ENCODE peak calls at places on chromosomes 6 and 20, in nine cellular contexts. P is H9, L is DMS153, M is posterior cingulate gyrus, Y is A673, A is EL, H is RWPE1, T is frontal cortex, Z is NCI-H524. B is an unnamed sample.

GRCh38 chr6:14876778-14877613 is 368.9 kb upstream of the JARID2 start:
- DNase-seq in P (no peak), L (peak), M (no peak), Y (peak), A (peak), H (peak), T (no peak), Z (no peak), B (no peak)

GRCh38 chr6:79536615-79536968 is 638 bp downstream of the LCA5 start:
- DNase-seq in P (no peak), L (no peak), M (no peak), Y (peak), A (peak), H (peak), T (no peak), Z (peak), B (peak)

GRCh38 chr6:100412872-100413271 is 51.8 kb downstream of the SIM1 start:
- DNase-seq in P (no peak), L (no peak), M (no peak), Y (no peak), A (no peak), H (no peak), T (no peak), Z (no peak), B (no peak)

GRCh38 chr6:3740551-3741476 is 10.7 kb downstream of the PXDC1 start:
- DNase-seq in P (no peak), L (no peak), M (no peak), Y (no peak), A (no peak), H (no peak), T (no peak), Z (peak), B (no peak)

GRCh38 chr20:34111057-34111711 is 859 bp downstream of the EIF2S2 start:
- DNase-seq in P (no peak), L (no peak), M (no peak), Y (peak), A (peak), H (peak), T (no peak), Z (no peak), B (no peak)

GRCh38 chr20:25188218-25188617 is 7.3 kb upstream of the ENTPD6 start:
- DNase-seq in P (no peak), L (no peak), M (no peak), Y (no peak), A (no peak), H (no peak), T (no peak), Z (no peak), B (no peak)

GRCh38 chr20:62755817-62756724 is 40.2 kb upstream of the MRGBP start:
- DNase-seq in P (no peak), L (no peak), M (no peak), Y (no peak), A (no peak), H (no peak), T (no peak), Z (peak), B (no peak)

GRCh38 chr20:33796263-33796906 is 14.8 kb upstream of the CHMP4B start:
- DNase-seq in P (no peak), L (peak), M (no peak), Y (no peak), A (no peak), H (peak), T (no peak), Z (no peak), B (no peak)

GRCh38 chr6:27133281-27134227 is 113.9 kb upstream of the PRSS16 start:
- DNase-seq in P (peak), L (peak), M (no peak), Y (peak), A (peak), H (no peak), T (no peak), Z (peak), B (no peak)

GRCh38 chr6:35727206-35727934 is 9.5 kb upstream of the ARMC12 start:
- DNase-seq in P (peak), L (no peak), M (peak), Y (peak), A (peak), H (peak), T (peak), Z (peak), B (peak)

GRCh38 chr6:2940851-2941250 is 30.5 kb downstream of the SERPINB6 start:
- DNase-seq in P (no peak), L (no peak), M (no peak), Y (no peak), A (no peak), H (no peak), T (no peak), Z (no peak), B (no peak)

GRCh38 chr6:153062516-153062915 is 60.0 kb upstream of the MTRF1L start:
- DNase-seq in P (no peak), L (no peak), M (no peak), Y (no peak), A (no peak), H (no peak), T (no peak), Z (no peak), B (no peak)

GRCh38 chr6:128655978-128656498 is 135.6 kb upstream of the PTPRK start:
- DNase-seq in P (no peak), L (no peak), M (no peak), Y (peak), A (peak), H (peak), T (no peak), Z (peak), B (no peak)

GRCh38 chr20:328596-329324 is 3.4 kb downstream of the SOX12 start:
- DNase-seq in P (no peak), L (no peak), M (no peak), Y (no peak), A (no peak), H (no peak), T (no peak), Z (no peak), B (no peak)

GRCh38 chr20:40814328-40814960 is 125.4 kb upstream of the MAFB start:
- DNase-seq in P (peak), L (no peak), M (no peak), Y (no peak), A (no peak), H (no peak), T (no peak), Z (no peak), B (no peak)

GRCh38 chr20:54151511-54152226 is 22.1 kb downstream of the CYP24A1 start:
- DNase-seq in P (no peak), L (no peak), M (no peak), Y (no peak), A (no peak), H (no peak), T (no peak), Z (no peak), B (no peak)

GRCh38 chr6:161211380-161212035 is 62.4 kb downstream of the AGPAT4 start:
- DNase-seq in P (no peak), L (no peak), M (no peak), Y (no peak), A (no peak), H (no peak), T (no peak), Z (no peak), B (no peak)

GRCh38 chr6:130033999-130034814 is 15.8 kb downstream of the L3MBTL3 start:
- DNase-seq in P (no peak), L (no peak), M (no peak), Y (no peak), A (peak), H (no peak), T (no peak), Z (no peak), B (no peak)

GRCh38 chr20:44956410-44956809 is 3.8 kb downstream of the TOMM34 start:
- DNase-seq in P (no peak), L (no peak), M (no peak), Y (no peak), A (no peak), H (no peak), T (no peak), Z (no peak), B (no peak)

GRCh38 chr6:4369616-4370015 is 234.2 kb upstream of the ECI2 start:
- DNase-seq in P (no peak), L (no peak), M (no peak), Y (no peak), A (peak), H (no peak), T (no peak), Z (no peak), B (no peak)

GRCh38 chr20:44231193-44231592 is 15.9 kb upstream of the GDAP1L1 start:
- DNase-seq in P (no peak), L (no peak), M (no peak), Y (no peak), A (no peak), H (no peak), T (no peak), Z (no peak), B (no peak)

GRCh38 chr6:28266962-28267694 is at the start of gene ZSCAN26:
- DNase-seq in P (peak), L (peak), M (peak), Y (peak), A (peak), H (peak), T (peak), Z (peak), B (peak)

GRCh38 chr20:31722388-31723281 is at the start of gene BCL2L1:
- DNase-seq in P (peak), L (peak), M (peak), Y (peak), A (peak), H (peak), T (peak), Z (peak), B (peak)

GRCh38 chr6:11307226-11307625 is 74.8 kb upstream of the NEDD9 start:
- DNase-seq in P (no peak), L (no peak), M (no peak), Y (no peak), A (no peak), H (no peak), T (no peak), Z (no peak), B (no peak)

GRCh38 chr6:45212976-45213375 is 115.2 kb upstream of the RUNX2 start:
- DNase-seq in P (no peak), L (no peak), M (no peak), Y (peak), A (peak), H (no peak), T (no peak), Z (no peak), B (no peak)

GRCh38 chr6:81241717-81242116 is 510.8 kb downstream of the TENT5A start:
- DNase-seq in P (no peak), L (no peak), M (no peak), Y (peak), A (peak), H (no peak), T (no peak), Z (peak), B (no peak)

GRCh38 chr6:41469951-41470340 is 76.2 kb upstream of the FOXP4 start:
- DNase-seq in P (no peak), L (no peak), M (no peak), Y (peak), A (peak), H (peak), T (no peak), Z (no peak), B (no peak)

GRCh38 chr6:135251416-135251815 is 70.3 kb downstream of the MYB start:
- DNase-seq in P (no peak), L (peak), M (no peak), Y (no peak), A (no peak), H (no peak), T (no peak), Z (no peak), B (peak)

GRCh38 chr6:18154507-18155272 is at the start of gene TPMT:
- DNase-seq in P (no peak), L (peak), M (no peak), Y (no peak), A (no peak), H (no peak), T (no peak), Z (peak), B (no peak)

GRCh38 chr6:130517444-130517931 is 151.7 kb downstream of the TMEM200A start:
- DNase-seq in P (no peak), L (no peak), M (no peak), Y (no peak), A (peak), H (peak), T (no peak), Z (no peak), B (no peak)